ENCODE peak calls at places on chromosome 21, in four cellular contexts. Q, N, A and B are unnamed samples. For H3K9me3, the result is how much of the 10 kb centered on the place peaks cover.

GRCh38 chr21:36646645-36647044 is 52.3 kb upstream of the SIM2 start:
- DNase-seq in Q (no peak), N (no peak), A (no peak), B (no peak)

GRCh38 chr21:41846536-41846935 is 32.6 kb downstream of the PRDM15 start:
- DNase-seq in Q (peak), N (no peak), A (no peak), B (no peak)

GRCh38 chr21:35048706-35049617 is at the start of gene RUNX1:
- DNase-seq in Q (no peak), N (peak), A (peak), B (no peak)

GRCh38 chr21:17513214-17514123 is 626 bp downstream of the CXADR start:
- DNase-seq in Q (no peak), N (peak), A (peak), B (peak)

GRCh38 chr21:26236281-26236680 is 65.7 kb upstream of the APP start:
- DNase-seq in Q (no peak), N (no peak), A (no peak), B (no peak)

GRCh38 chr21:36539434-36540150 is 59.7 kb upstream of the CLDN14 start:
- DNase-seq in Q (no peak), N (no peak), A (no peak), B (no peak)

GRCh38 chr21:41877901-41878830 is 978 bp downstream of the PRDM15 start:
- DNase-seq in Q (no peak), N (peak), A (peak), B (peak)

GRCh38 chr21:26405735-26406361 is 167.2 kb downstream of the CYYR1 start:
- DNase-seq in Q (no peak), N (peak), A (no peak), B (peak)

GRCh38 chr21:16058896-16059295 is 329.1 kb downstream of the USP25 start:
- DNase-seq in Q (no peak), N (no peak), A (no peak), B (no peak)

GRCh38 chr21:40049031-40049958 is 182.1 kb downstream of the PCP4 start:
- DNase-seq in Q (peak), N (no peak), A (no peak), B (no peak)

GRCh38 chr21:31372176-31372765 is 28.2 kb upstream of the TIAM1 start:
- DNase-seq in Q (no peak), N (no peak), A (no peak), B (no peak)

GRCh38 chr21:27248791-27249190 is 281.9 kb upstream of the ADAMTS5 start:
- DNase-seq in Q (no peak), N (peak), A (no peak), B (no peak)

GRCh38 chr21:37817242-37817641 is 99.0 kb downstream of the KCNJ6 start:
- DNase-seq in Q (no peak), N (no peak), A (no peak), B (no peak)
- H3K4me3 ChIP-seq in Q (no peak), N (no peak), A (no peak), B (no peak)

DNA sequence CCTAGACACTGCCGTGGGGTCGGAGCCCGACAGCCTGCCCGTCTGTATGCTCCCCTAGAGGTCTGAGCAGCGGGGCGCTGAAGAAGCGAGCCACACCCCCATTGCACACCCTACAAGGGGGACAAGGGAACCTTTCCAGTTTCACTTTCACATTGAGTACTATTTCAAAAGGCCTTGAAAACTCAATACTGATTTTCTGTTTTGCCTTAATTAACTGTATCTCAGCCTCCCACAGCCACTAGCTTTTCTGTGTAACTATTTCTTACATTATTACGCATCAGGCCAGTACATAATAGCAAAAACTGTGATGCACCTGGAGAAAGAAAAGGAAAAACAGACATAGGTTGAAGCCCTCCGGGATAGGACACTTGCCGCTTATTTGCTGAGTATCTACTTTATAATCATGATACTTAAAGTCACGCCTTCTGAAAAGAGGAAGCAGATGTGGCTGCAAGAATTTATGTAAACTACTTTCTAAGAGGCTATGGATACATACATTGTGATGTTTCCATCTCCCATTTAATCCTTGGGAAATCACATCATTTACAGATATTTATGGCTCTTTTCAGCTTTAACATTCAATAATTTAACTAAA is 1719.5 kb downstream of the MRPL39 start:
- DNase-seq in Q (no peak), N (no peak), A (no peak), B (no peak)
- TF ChIP-seq CTCF in Q (no peak), N (no peak), A (no peak), B (no peak)

GRCh38 chr21:45965084-45965826 is 16.3 kb upstream of the COL6A1 start:
- DNase-seq in Q (peak), N (no peak), A (no peak), B (no peak)

GRCh38 chr21:45964649-45965048 is 16.9 kb upstream of the COL6A1 start:
- DNase-seq in Q (peak), N (no peak), A (no peak), B (no peak)

GRCh38 chr21:45963225-45963555 is 18.4 kb upstream of the COL6A1 start:
- DNase-seq in Q (peak), N (peak), A (no peak), B (no peak)

GRCh38 chr21:45959779-45960390 is 21.7 kb upstream of the COL6A1 start:
- DNase-seq in Q (peak), N (no peak), A (no peak), B (no peak)

GRCh38 chr21:45962531-45963224 is 18.9 kb upstream of the COL6A1 start:
- DNase-seq in Q (peak), N (no peak), A (no peak), B (no peak)
- H3K9me3 ChIP-seq in Q (under half), N (under half), A (under half), B (under half)

GRCh38 chr21:32412998-32413504 is 545 bp downstream of the EVA1C start:
- DNase-seq in Q (peak), N (peak), A (peak), B (no peak)

GRCh38 chr21:32410916-32411315 is 1.6 kb upstream of the EVA1C start:
- DNase-seq in Q (no peak), N (no peak), A (no peak), B (no peak)

GRCh38 chr21:32413697-32414578 is 1.4 kb downstream of the EVA1C start:
- DNase-seq in Q (peak), N (peak), A (peak), B (no peak)

GRCh38 chr21:32411366-32412161 is 942 bp upstream of the EVA1C start:
- DNase-seq in Q (peak), N (peak), A (peak), B (no peak)

GRCh38 chr21:32412162-32412997 is at the start of gene EVA1C:
- DNase-seq in Q (peak), N (peak), A (peak), B (peak)
- H3K4me3 ChIP-seq in Q (peak), N (peak), A (peak), B (peak)

GRCh38 chr21:33386222-33386784 is 16.9 kb upstream of the IFNGR2 start:
- DNase-seq in Q (no peak), N (no peak), A (no peak), B (no peak)
- TF ChIP-seq CTCF in Q (no peak), N (peak), A (peak), B (no peak)